ENCODE peak calls at places on chromosome 5, in ten cellular contexts. G is fibroblast of mammary gland; K is hypothalamus; E is activated CD4-positive, alpha-beta T cell treated with anti-CD3 and anti-CD28 coated beads, Interleukin-2, amount 50 U/mL, for 24 hours; V is skeletal muscle cell; H is H9; L is BE2C; N is H7; I is fibroblast of lung; Q is dorsolateral prefrontal cortex. Z is an unnamed sample.

GRCh38 chr5:53331463-53331862 is 149.0 kb upstream of the FST start:
- DNase-seq in V (peak; percentile 71), L (no peak), N (no peak), G (peak; percentile 86), I (peak; percentile 85), Q (no peak), E (no peak), K (no peak), H (no peak), Z (peak; percentile 49)

GRCh38 chr5:150129813-150130492 is 25.7 kb downstream of the PDGFRB start:
- DNase-seq in L (peak; percentile 75), E (peak; percentile 6), Q (peak; percentile 39), G (peak; percentile 83), I (peak; percentile 52), V (peak; percentile 36), N (peak; percentile 93), K (peak; percentile 39), H (peak; percentile 71), Z (peak; percentile 57)

GRCh38 chr5:135834639-135835529 is at the start of gene SLC25A48:
- DNase-seq in E (no peak), I (peak; percentile 39), V (no peak), N (peak; percentile 94), L (peak; percentile 72), K (peak; percentile 46), G (no peak), Q (peak; percentile 57), H (peak; percentile 89), Z (no peak)

GRCh38 chr5:161299053-161299452 is 247.5 kb downstream of the GABRB2 start:
- DNase-seq in H (no peak), V (no peak), I (no peak), N (no peak), G (no peak), E (no peak), L (no peak), K (no peak), Q (no peak), Z (no peak)

GRCh38 chr5:79512692-79513518 is 1.0 kb downstream of the HOMER1 start:
- DNase-seq in G (peak; percentile 20), V (no peak), L (no peak), N (peak; percentile 48), I (peak; percentile 54), E (no peak), Q (no peak), K (no peak), H (peak; percentile 31), Z (peak; percentile 11)

GRCh38 chr5:37983463-37983862 is 143.6 kb upstream of the GDNF start:
- DNase-seq in E (no peak), K (no peak), G (no peak), N (no peak), Q (no peak), L (no peak), V (no peak), I (no peak), H (no peak), Z (peak; percentile 16)

GRCh38 chr5:157215826-157216167 is 35.2 kb downstream of the ITK start:
- DNase-seq in V (no peak), E (no peak), G (peak; percentile 36), H (no peak), K (no peak), L (no peak), I (no peak), N (no peak), Q (no peak), Z (no peak)

GRCh38 chr5:139460457-139460856 is 2.1 kb downstream of the ECSCR start:
- DNase-seq in K (no peak), I (peak; percentile 49), V (no peak), Q (no peak), G (no peak), H (no peak), E (no peak), N (no peak), L (no peak), Z (peak; percentile 15)

GRCh38 chr5:1324719-1325190 is 20.1 kb downstream of the CLPTM1L start:
- DNase-seq in K (no peak), H (peak; percentile 31), V (no peak), L (no peak), E (no peak), N (no peak), G (no peak), Q (no peak), I (no peak), Z (no peak)

GRCh38 chr5:103340132-103340531 is 81.6 kb downstream of the MACIR start:
- DNase-seq in E (no peak), L (no peak), N (no peak), G (no peak), K (no peak), H (no peak), I (no peak), V (no peak), Q (no peak), Z (no peak)

GRCh38 chr5:103461223-103461622 is 101.4 kb downstream of the NUDT12 start:
- DNase-seq in L (no peak), E (no peak), Q (no peak), G (peak; percentile 77), V (no peak), N (no peak), I (peak; percentile 96), K (no peak), H (no peak), Z (peak; percentile 93)

GRCh38 chr5:72378636-72379289 is 58.6 kb downstream of the PTCD2 start:
- DNase-seq in K (no peak), I (peak; percentile 83), H (no peak), V (peak; percentile 70), Q (no peak), N (no peak), G (peak; percentile 92), E (no peak), L (peak; percentile 28), Z (peak; percentile 90)

GRCh38 chr5:80227979-80228596 is 27.8 kb downstream of the SERINC5 start:
- DNase-seq in H (no peak), G (no peak), Q (no peak), E (no peak), L (no peak), N (no peak), V (no peak), I (no peak), K (no peak), Z (no peak)

GRCh38 chr5:171630047-171630669 is 155.5 kb upstream of the SMIM23 start:
- DNase-seq in I (peak; percentile 62), N (peak; percentile 92), G (peak; percentile 53), V (peak; percentile 10), Q (no peak), K (no peak), E (no peak), H (peak; percentile 81), L (peak; percentile 84), Z (no peak)

GRCh38 chr5:105685884-105686283 is 1984.9 kb downstream of the EFNA5 start:
- DNase-seq in G (no peak), L (no peak), I (no peak), E (no peak), K (no peak), Q (no peak), V (no peak), N (no peak), H (no peak), Z (no peak)

GRCh38 chr5:2160811-2161210 is 278.1 kb upstream of the IRX4 start:
- DNase-seq in G (no peak), I (no peak), H (no peak), K (no peak), N (no peak), Q (no peak), V (no peak), L (no peak), E (no peak), Z (no peak)

GRCh38 chr5:92147263-92147662 is 764.1 kb upstream of the ARRDC3 start:
- DNase-seq in Q (no peak), L (no peak), G (no peak), E (no peak), N (no peak), K (no peak), I (no peak), V (no peak), H (no peak), Z (no peak)

GRCh38 chr5:138033916-138034315 is 1.0 kb upstream of the FAM13B start:
- DNase-seq in L (no peak), N (no peak), K (no peak), V (peak; percentile 16), E (no peak), I (peak; percentile 66), G (peak; percentile 54), H (no peak), Q (no peak), Z (peak; percentile 18)

GRCh38 chr5:29720954-29721353 is 1472.5 kb upstream of the CDH6 start:
- DNase-seq in G (no peak), I (no peak), K (no peak), V (no peak), H (no peak), Q (no peak), N (no peak), L (no peak), E (no peak), Z (no peak)

GRCh38 chr5:73617510-73618279 is 8.3 kb upstream of the ARHGEF28 start:
- DNase-seq in G (peak; percentile 8), I (peak; percentile 47), E (no peak), V (no peak), N (no peak), H (no peak), K (no peak), Q (no peak), L (no peak), Z (no peak)

Z was measured in RPMI7951.